ENCODE peak calls at places on chromosomes 13 and 19, in six cellular contexts. V, T, N, G, U and W are unnamed samples.
A peak's percentile ranks its signal among the peaks of the same experiment; 100 is the strongest.

GRCh38 chr13:111288276-111288675 is 32.2 kb upstream of the TEX29 start:
- DNase-seq in V (no peak), T (no peak), N (no peak), G (no peak), U (no peak), W (no peak)

GRCh38 chr13:50531917-50532899 is 311.3 kb downstream of the DLEU7 start:
- DNase-seq in V (no peak), T (no peak), N (no peak), G (no peak), U (no peak), W (no peak)

GRCh38 chr19:32599736-32600157 is 18.8 kb downstream of the PDCD5 start:
- DNase-seq in V (no peak), T (no peak), N (peak; percentile 67), G (no peak), U (peak; percentile 62), W (no peak)

GRCh38 chr13:98961204-98962105 is 16.4 kb downstream of the DOCK9 start:
- DNase-seq in V (peak; percentile 31), T (no peak), N (no peak), G (no peak), U (no peak), W (no peak)

GRCh38 chr13:30722361-30722760 is 13.0 kb upstream of the ALOX5AP start:
- DNase-seq in V (no peak), T (no peak), N (no peak), G (no peak), U (no peak), W (no peak)

GRCh38 chr19:50381881-50382729 is 2.0 kb upstream of the POLD1 start:
- DNase-seq in V (no peak), T (no peak), N (no peak), G (no peak), U (no peak), W (no peak)

GRCh38 chr13:89584058-89584457 is 1763.4 kb upstream of the MIR17HG start:
- DNase-seq in V (no peak), T (no peak), N (no peak), G (no peak), U (no peak), W (no peak)

GRCh38 chr13:93690139-93690538 is 463.5 kb downstream of the GPC6 start:
- DNase-seq in V (no peak), T (no peak), N (no peak), G (no peak), U (no peak), W (no peak)

GRCh38 chr19:5293607-5294089 is 47.0 kb downstream of the PTPRS start:
- DNase-seq in V (no peak), T (no peak), N (no peak), G (no peak), U (no peak), W (no peak)

GRCh38 chr13:88823114-88823513 is 1151.9 kb downstream of the SLITRK5 start:
- DNase-seq in V (no peak), T (no peak), N (no peak), G (no peak), U (no peak), W (no peak)

GRCh38 chr13:111634410-111634809 is 314.0 kb downstream of the TEX29 start:
- DNase-seq in V (no peak), T (no peak), N (no peak), G (no peak), U (no peak), W (no peak)

GRCh38 chr13:95924389-95924994 is 128.7 kb downstream of the UGGT2 start:
- DNase-seq in V (no peak), T (no peak), N (no peak), G (no peak), U (no peak), W (no peak)

GRCh38 chr19:55753401-55753800 is 5.5 kb upstream of the RFPL4A start:
- DNase-seq in V (no peak), T (no peak), N (no peak), G (no peak), U (no peak), W (no peak)

GRCh38 chr13:40161008-40161694 is 505.3 kb downstream of the FOXO1 start:
- DNase-seq in V (no peak), T (no peak), N (no peak), G (no peak), U (no peak), W (peak; percentile 27)

GRCh38 chr19:39115105-39115847 is 10.3 kb upstream of the PAK4 start:
- DNase-seq in V (no peak), T (no peak), N (no peak), G (no peak), U (no peak), W (no peak)

GRCh38 chr13:93039131-93039530 is 187.5 kb upstream of the GPC6 start:
- DNase-seq in V (no peak), T (no peak), N (no peak), G (no peak), U (no peak), W (no peak)

GRCh38 chr13:42849200-42849599 is 67.8 kb downstream of the FAM216B start:
- DNase-seq in V (no peak), T (no peak), N (no peak), G (no peak), U (no peak), W (no peak)

GRCh38 chr13:113851826-113852535 is 11.9 kb downstream of the GAS6 start:
- DNase-seq in V (no peak), T (peak; percentile 45), N (no peak), G (peak; percentile 47), U (peak; percentile 39), W (no peak)

GRCh38 chr13:27965740-27966640 is 3.1 kb downstream of the CDX2 start:
- DNase-seq in V (no peak), T (no peak), N (peak; percentile 17), G (no peak), U (peak; percentile 25), W (no peak)

GRCh38 chr13:27262546-27262945 is 8.1 kb upstream of the RASL11A start:
- DNase-seq in V (no peak), T (no peak), N (no peak), G (no peak), U (no peak), W (no peak)

GRCh38 chr13:50894504-50894903 is 15.1 kb upstream of the RNASEH2B start:
- DNase-seq in V (no peak), T (no peak), N (no peak), G (no peak), U (no peak), W (no peak)

DNA sequence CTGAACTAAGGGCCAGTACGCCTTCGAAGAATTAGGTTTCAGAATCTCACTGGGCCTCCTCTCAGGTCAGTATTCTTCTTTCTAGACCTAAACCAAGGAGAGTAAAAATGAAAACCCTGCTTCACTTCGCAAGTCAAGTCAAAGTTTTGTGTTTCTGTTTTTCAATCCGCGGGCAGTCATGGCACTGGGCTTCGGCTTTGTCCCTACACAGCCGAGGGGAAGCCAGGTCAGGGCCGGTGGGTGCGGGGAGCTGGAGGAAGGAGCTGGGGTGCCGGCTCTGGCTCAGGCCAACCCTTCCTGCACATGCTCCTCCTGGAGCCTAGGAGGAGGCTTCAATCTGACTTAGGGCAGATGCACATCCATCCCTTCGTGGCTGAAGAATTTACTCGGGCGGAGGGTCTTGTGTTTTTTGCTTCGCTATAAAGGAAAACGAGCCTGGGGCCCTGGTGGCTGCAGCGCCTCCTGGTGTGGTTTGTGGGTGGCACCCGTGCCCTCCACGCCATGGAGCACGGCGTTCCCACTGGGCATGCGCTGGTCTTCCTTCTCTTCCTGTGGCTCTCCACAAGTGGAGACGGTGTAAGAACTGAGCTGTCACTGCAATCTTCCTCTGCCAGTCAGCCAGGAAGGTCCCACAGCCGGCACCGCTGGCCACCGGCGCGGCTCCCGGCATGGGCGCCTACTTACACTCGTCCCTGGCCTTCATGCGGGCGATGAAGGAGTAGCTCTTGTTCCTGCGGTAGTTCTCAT is 22.5 kb downstream of the C19orf44 start:
- DNase-seq in V (no peak), T (no peak), N (no peak), G (no peak), U (no peak), W (no peak)
- TF ChIP-seq CTCF in V (no peak), T (no peak), N (no peak), G (no peak), U (no peak), W (no peak)

GRCh38 chr19:45637890-45638667 is 1.1 kb downstream of the EML2 start:
- DNase-seq in V (no peak), T (no peak), N (no peak), G (no peak), U (no peak), W (no peak)

GRCh38 chr19:45636902-45637301 is 2.3 kb downstream of the EML2 start:
- DNase-seq in V (no peak), T (no peak), N (no peak), G (no peak), U (no peak), W (no peak)

GRCh38 chr19:45640849-45641273 is 1.7 kb upstream of the EML2 start:
- DNase-seq in V (no peak), T (no peak), N (peak; percentile 38), G (no peak), U (no peak), W (no peak)

GRCh38 chr19:45641274-45642105 is 2.3 kb upstream of the EML2 start:
- DNase-seq in V (peak; percentile 90), T (peak; percentile 94), N (peak; percentile 91), G (peak; percentile 97), U (peak; percentile 69), W (peak; percentile 88)

GRCh38 chr19:45638930-45639729 is at the start of gene EML2:
- DNase-seq in V (peak; percentile 93), T (peak; percentile 84), N (peak; percentile 72), G (no peak), U (peak; percentile 69), W (no peak)
- TF ChIP-seq CTCF in V (no peak), T (no peak), N (peak; percentile 50), G (peak; percentile 43), U (no peak), W (no peak)

DNA sequence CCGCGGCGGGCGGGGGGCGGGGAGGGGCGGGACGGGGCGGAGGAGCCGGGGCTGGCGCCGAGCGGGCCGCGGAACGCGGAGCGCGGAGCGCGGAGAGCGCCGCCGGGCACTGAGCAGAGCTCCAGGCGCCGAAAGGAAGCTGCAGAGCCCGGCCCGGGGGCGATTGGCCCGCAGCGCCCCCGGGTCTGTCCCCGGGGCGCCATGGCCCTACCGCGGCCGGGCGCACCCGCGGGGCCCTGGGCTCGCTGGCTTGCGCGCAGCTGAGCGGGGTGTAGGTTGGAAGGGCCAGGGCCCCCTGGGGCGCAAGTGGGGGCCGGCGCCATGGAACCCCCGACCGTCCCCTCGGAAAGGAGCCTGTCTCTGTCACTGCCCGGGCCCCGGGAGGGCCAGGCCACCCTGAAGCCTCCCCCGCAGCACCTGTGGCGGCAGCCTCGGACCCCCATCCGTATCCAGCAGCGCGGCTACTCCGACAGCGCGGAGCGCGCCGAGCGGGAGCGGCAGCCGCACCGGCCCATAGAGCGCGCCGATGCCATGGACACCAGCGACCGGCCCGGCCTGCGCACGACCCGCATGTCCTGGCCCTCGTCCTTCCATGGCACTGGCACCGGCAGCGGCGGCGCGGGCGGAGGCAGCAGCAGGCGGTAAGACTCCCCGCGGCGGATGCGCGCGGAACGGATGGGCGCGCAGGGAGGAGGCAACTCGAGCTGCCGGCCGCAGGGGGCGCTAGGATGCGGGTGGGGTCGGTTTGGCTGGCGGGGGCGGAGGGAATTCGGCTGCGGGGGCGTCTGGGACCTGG is at the start of gene PDE4A:
- DNase-seq in V (peak; percentile 83), T (no peak), N (peak; percentile 58), G (no peak), U (no peak), W (no peak)
- TF ChIP-seq CTCF in V (peak; percentile 16), T (no peak), N (peak; percentile 73), G (peak; percentile 30), U (peak; percentile 70), W (no peak)

DNA sequence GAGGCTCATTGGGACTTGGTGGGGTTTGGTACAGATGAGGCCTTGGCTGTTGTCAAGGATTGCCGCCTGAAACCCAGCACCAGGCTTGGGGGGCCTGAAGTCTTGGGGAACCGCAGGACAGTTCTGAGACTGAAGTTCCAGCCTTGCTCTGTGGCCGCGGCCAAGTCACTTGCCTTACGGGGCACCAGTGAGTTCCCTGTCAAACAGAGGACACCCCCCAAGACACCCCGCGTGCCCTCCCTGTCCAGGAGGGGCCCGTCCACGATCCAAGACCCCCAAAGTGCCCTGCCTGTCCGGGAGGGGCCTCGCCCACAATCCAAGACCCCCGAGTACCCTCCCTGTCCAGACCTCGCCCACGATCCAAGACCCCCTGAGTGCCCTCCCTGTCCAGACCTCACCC is 2.5 kb downstream of the CDC34 start:
- DNase-seq in V (no peak), T (no peak), N (no peak), G (no peak), U (no peak), W (no peak)
- TF ChIP-seq CTCF in V (no peak), T (no peak), N (no peak), G (no peak), U (no peak), W (no peak)